ENCODE peak calls at places on chromosome 4, in eight cellular contexts. One of them, this sample, is unnamed.

GRCh38 chr4:77538574-77539157 is 67.0 kb upstream of the CXCL13 start:
- DNase-seq in body of pancreas: peak; percentile 65
- DNase-seq in A549: peak; percentile 4
- DNase-seq in HFF-Myc: peak; percentile 7
- DNase-seq in IMR-90: no peak
- DNase-seq in fibroblast of mammary gland: peak; percentile 67
- DNase-seq in left lung: no peak
- DNase-seq in epithelial cell of proximal tubule: peak; percentile 22
- DNase-seq in this sample: no peak

GRCh38 chr4:101355767-101356702 is 8.7 kb upstream of the PPP3CA start:
- DNase-seq in body of pancreas: no peak
- DNase-seq in A549: peak; percentile 41
- DNase-seq in HFF-Myc: peak; percentile 72
- DNase-seq in IMR-90: peak; percentile 92
- DNase-seq in fibroblast of mammary gland: peak; percentile 91
- DNase-seq in left lung: no peak
- DNase-seq in epithelial cell of proximal tubule: peak; percentile 50
- DNase-seq in this sample: peak; percentile 53

GRCh38 chr4:110680217-110680616 is 57.3 kb upstream of the PITX2 start:
- DNase-seq in body of pancreas: no peak
- DNase-seq in A549: no peak
- DNase-seq in HFF-Myc: no peak
- DNase-seq in IMR-90: no peak
- DNase-seq in fibroblast of mammary gland: no peak
- DNase-seq in left lung: no peak
- DNase-seq in epithelial cell of proximal tubule: no peak
- DNase-seq in this sample: no peak

GRCh38 chr4:147958057-147958456 is 226.2 kb downstream of the ARHGAP10 start:
- DNase-seq in body of pancreas: no peak
- DNase-seq in A549: no peak
- DNase-seq in HFF-Myc: no peak
- DNase-seq in IMR-90: peak; percentile 29
- DNase-seq in fibroblast of mammary gland: no peak
- DNase-seq in left lung: no peak
- DNase-seq in epithelial cell of proximal tubule: no peak
- DNase-seq in this sample: no peak

GRCh38 chr4:17063870-17064269 is 165.4 kb upstream of the LDB2 start:
- DNase-seq in body of pancreas: no peak
- DNase-seq in A549: no peak
- DNase-seq in HFF-Myc: no peak
- DNase-seq in IMR-90: peak; percentile 84
- DNase-seq in fibroblast of mammary gland: peak; percentile 75
- DNase-seq in left lung: no peak
- DNase-seq in epithelial cell of proximal tubule: no peak
- DNase-seq in this sample: no peak

GRCh38 chr4:81688085-81688484 is 216.4 kb upstream of the RASGEF1B start:
- DNase-seq in body of pancreas: no peak
- DNase-seq in A549: no peak
- DNase-seq in HFF-Myc: no peak
- DNase-seq in IMR-90: no peak
- DNase-seq in fibroblast of mammary gland: peak; percentile 11
- DNase-seq in left lung: no peak
- DNase-seq in epithelial cell of proximal tubule: no peak
- DNase-seq in this sample: no peak

GRCh38 chr4:69568787-69569186 is 70.7 kb downstream of the UGT2A2 start:
- DNase-seq in body of pancreas: no peak
- DNase-seq in A549: no peak
- DNase-seq in HFF-Myc: no peak
- DNase-seq in IMR-90: no peak
- DNase-seq in fibroblast of mammary gland: no peak
- DNase-seq in left lung: no peak
- DNase-seq in epithelial cell of proximal tubule: no peak
- DNase-seq in this sample: no peak

GRCh38 chr4:161343188-161343950 is 820.4 kb downstream of the FSTL5 start:
- DNase-seq in body of pancreas: no peak
- DNase-seq in A549: no peak
- DNase-seq in HFF-Myc: no peak
- DNase-seq in IMR-90: no peak
- DNase-seq in fibroblast of mammary gland: no peak
- DNase-seq in left lung: no peak
- DNase-seq in epithelial cell of proximal tubule: no peak
- DNase-seq in this sample: no peak

GRCh38 chr4:48851651-48852050 is 20.8 kb downstream of the OCIAD1 start:
- DNase-seq in body of pancreas: no peak
- DNase-seq in A549: no peak
- DNase-seq in HFF-Myc: no peak
- DNase-seq in IMR-90: no peak
- DNase-seq in fibroblast of mammary gland: no peak
- DNase-seq in left lung: no peak
- DNase-seq in epithelial cell of proximal tubule: no peak
- DNase-seq in this sample: no peak

GRCh38 chr4:128606173-128606572 is 203.3 kb upstream of the JADE1 start:
- DNase-seq in body of pancreas: no peak
- DNase-seq in A549: no peak
- DNase-seq in HFF-Myc: no peak
- DNase-seq in IMR-90: peak; percentile 79
- DNase-seq in fibroblast of mammary gland: peak; percentile 89
- DNase-seq in left lung: no peak
- DNase-seq in epithelial cell of proximal tubule: no peak
- DNase-seq in this sample: no peak

GRCh38 chr4:100984901-100985300 is 362.4 kb downstream of the PPP3CA start:
- DNase-seq in body of pancreas: no peak
- DNase-seq in A549: no peak
- DNase-seq in HFF-Myc: no peak
- DNase-seq in IMR-90: peak; percentile 66
- DNase-seq in fibroblast of mammary gland: peak; percentile 83
- DNase-seq in left lung: no peak
- DNase-seq in epithelial cell of proximal tubule: no peak
- DNase-seq in this sample: peak; percentile 51

GRCh38 chr4:160580581-160580980 is 1477.7 kb downstream of the RAPGEF2 start:
- DNase-seq in body of pancreas: no peak
- DNase-seq in A549: no peak
- DNase-seq in HFF-Myc: no peak
- DNase-seq in IMR-90: no peak
- DNase-seq in fibroblast of mammary gland: no peak
- DNase-seq in left lung: no peak
- DNase-seq in epithelial cell of proximal tubule: no peak
- DNase-seq in this sample: no peak

GRCh38 chr4:89904524-89904923 is 9.9 kb downstream of the MMRN1 start:
- DNase-seq in body of pancreas: no peak
- DNase-seq in A549: no peak
- DNase-seq in HFF-Myc: no peak
- DNase-seq in IMR-90: no peak
- DNase-seq in fibroblast of mammary gland: no peak
- DNase-seq in left lung: no peak
- DNase-seq in epithelial cell of proximal tubule: no peak
- DNase-seq in this sample: no peak

GRCh38 chr4:111807556-111807955 is 337.7 kb upstream of the FAM241A start:
- DNase-seq in body of pancreas: no peak
- DNase-seq in A549: no peak
- DNase-seq in HFF-Myc: no peak
- DNase-seq in IMR-90: no peak
- DNase-seq in fibroblast of mammary gland: no peak
- DNase-seq in left lung: no peak
- DNase-seq in epithelial cell of proximal tubule: no peak
- DNase-seq in this sample: no peak

GRCh38 chr4:180953572-180953971 is 1289.6 kb upstream of the TENM3 start:
- DNase-seq in body of pancreas: no peak
- DNase-seq in A549: no peak
- DNase-seq in HFF-Myc: no peak
- DNase-seq in IMR-90: peak; percentile 4
- DNase-seq in fibroblast of mammary gland: no peak
- DNase-seq in left lung: no peak
- DNase-seq in epithelial cell of proximal tubule: no peak
- DNase-seq in this sample: no peak

GRCh38 chr4:169121920-169122319 is 111.9 kb upstream of the CBR4 start:
- DNase-seq in body of pancreas: no peak
- DNase-seq in A549: no peak
- DNase-seq in HFF-Myc: no peak
- DNase-seq in IMR-90: no peak
- DNase-seq in fibroblast of mammary gland: no peak
- DNase-seq in left lung: peak; percentile 73
- DNase-seq in epithelial cell of proximal tubule: peak; percentile 36
- DNase-seq in this sample: no peak

GRCh38 chr4:56267558-56267957 is 119.7 kb downstream of the AASDH start:
- DNase-seq in body of pancreas: no peak
- DNase-seq in A549: no peak
- DNase-seq in HFF-Myc: no peak
- DNase-seq in IMR-90: no peak
- DNase-seq in fibroblast of mammary gland: no peak
- DNase-seq in left lung: no peak
- DNase-seq in epithelial cell of proximal tubule: no peak
- DNase-seq in this sample: no peak

GRCh38 chr4:118557298-118557851 is 127.8 kb upstream of the METTL14 start:
- DNase-seq in body of pancreas: no peak
- DNase-seq in A549: no peak
- DNase-seq in HFF-Myc: peak; percentile 49
- DNase-seq in IMR-90: peak; percentile 62
- DNase-seq in fibroblast of mammary gland: peak; percentile 68
- DNase-seq in left lung: no peak
- DNase-seq in epithelial cell of proximal tubule: peak; percentile 26
- DNase-seq in this sample: peak; percentile 2

GRCh38 chr4:71006203-71006907 is 12.9 kb downstream of the DCK start:
- DNase-seq in body of pancreas: no peak
- DNase-seq in A549: no peak
- DNase-seq in HFF-Myc: no peak
- DNase-seq in IMR-90: no peak
- DNase-seq in fibroblast of mammary gland: no peak
- DNase-seq in left lung: no peak
- DNase-seq in epithelial cell of proximal tubule: no peak
- DNase-seq in this sample: no peak

DNA sequence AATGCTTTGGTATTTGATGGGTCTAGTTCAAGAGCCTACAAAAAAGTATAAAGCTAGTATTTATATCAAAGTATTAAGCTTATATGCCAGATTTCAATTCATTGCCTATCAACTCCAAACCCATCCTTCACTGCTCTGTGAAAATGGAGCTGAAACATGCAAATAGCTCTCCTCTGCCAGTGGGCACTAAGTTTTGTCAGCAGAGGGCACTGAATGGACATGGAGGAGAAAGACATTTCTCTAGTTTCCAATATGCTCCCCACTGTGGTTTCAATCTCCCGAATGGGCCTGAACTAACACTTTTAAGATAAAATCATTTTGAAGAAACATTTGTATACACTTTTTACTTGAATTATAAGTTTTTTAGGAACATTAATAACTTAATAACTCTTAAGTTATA is 12.4 kb downstream of the PPID start:
- DNase-seq in body of pancreas: no peak
- DNase-seq in A549: no peak
- DNase-seq in HFF-Myc: no peak
- DNase-seq in IMR-90: peak; percentile 8
- DNase-seq in fibroblast of mammary gland: peak; percentile 15
- DNase-seq in left lung: no peak
- DNase-seq in epithelial cell of proximal tubule: no peak
- DNase-seq in this sample: no peak
- TF ChIP-seq CTCF in body of pancreas: no peak
- TF ChIP-seq CTCF in A549: no peak
- TF ChIP-seq CTCF in HFF-Myc: peak; percentile 7
- TF ChIP-seq CTCF in IMR-90: peak; percentile 43
- TF ChIP-seq CTCF in fibroblast of mammary gland: peak; percentile 21
- TF ChIP-seq CTCF in left lung: no peak
- TF ChIP-seq CTCF in epithelial cell of proximal tubule: peak; percentile 54
- TF ChIP-seq CTCF in this sample: peak; percentile 39

GRCh38 chr4:7861440-7861881 is 78.2 kb downstream of the AFAP1 start:
- DNase-seq in body of pancreas: no peak
- DNase-seq in A549: no peak
- DNase-seq in HFF-Myc: peak; percentile 63
- DNase-seq in IMR-90: peak; percentile 97
- DNase-seq in fibroblast of mammary gland: peak; percentile 93
- DNase-seq in left lung: no peak
- DNase-seq in epithelial cell of proximal tubule: peak; percentile 22
- DNase-seq in this sample: peak; percentile 97
- H3K4me3 ChIP-seq in body of pancreas: no peak overlapping the region
- H3K4me3 ChIP-seq in A549: peak overlapping the region; percentile 12
- H3K4me3 ChIP-seq in HFF-Myc: peak overlapping the region; percentile 5
- H3K4me3 ChIP-seq in IMR-90: no peak overlapping the region
- H3K4me3 ChIP-seq in fibroblast of mammary gland: no peak overlapping the region
- H3K4me3 ChIP-seq in left lung: no peak overlapping the region
- H3K4me3 ChIP-seq in epithelial cell of proximal tubule: no peak overlapping the region
- H3K4me3 ChIP-seq in this sample: no peak overlapping the region

DNA sequence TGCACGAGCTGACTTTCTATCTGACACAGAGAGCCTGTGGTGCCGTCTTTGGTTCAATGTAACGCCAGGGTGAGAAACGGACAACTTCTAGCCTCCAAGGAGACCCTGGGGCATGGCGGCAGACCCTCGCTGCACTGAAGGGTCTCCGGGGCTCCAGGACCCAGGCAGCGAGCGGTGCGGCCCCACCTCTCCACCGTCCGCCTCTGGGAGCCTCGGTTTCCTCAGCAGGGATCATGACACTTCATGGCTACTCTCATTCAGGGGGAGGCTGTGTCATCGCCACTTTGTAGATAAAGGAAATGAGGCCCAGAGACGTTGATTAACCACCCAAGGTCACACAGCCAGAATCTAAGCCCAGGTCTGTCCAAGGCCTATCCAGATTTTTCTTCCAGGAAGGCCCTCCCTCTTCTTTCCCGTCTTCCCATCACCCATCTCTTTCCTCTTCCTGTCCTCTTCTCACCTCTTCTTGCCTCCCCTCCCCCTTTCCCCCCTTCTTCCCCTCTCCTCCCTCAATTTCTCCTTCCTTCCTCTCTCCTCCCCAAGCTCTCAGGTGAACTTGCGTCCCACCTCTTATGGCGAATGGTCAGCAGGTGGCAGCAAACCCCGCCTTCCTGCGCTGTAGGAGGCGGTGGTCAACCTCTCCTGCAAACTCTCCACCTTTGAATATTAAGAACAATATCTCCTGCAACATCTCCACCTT is 69.3 kb upstream of the HMX1 start:
- DNase-seq in body of pancreas: peak; percentile 43
- DNase-seq in A549: no peak
- DNase-seq in HFF-Myc: no peak
- DNase-seq in IMR-90: no peak
- DNase-seq in fibroblast of mammary gland: no peak
- DNase-seq in left lung: no peak
- DNase-seq in epithelial cell of proximal tubule: no peak
- DNase-seq in this sample: no peak
- TF ChIP-seq CTCF in body of pancreas: peak; percentile 45
- TF ChIP-seq CTCF in A549: peak; percentile 22
- TF ChIP-seq CTCF in HFF-Myc: peak; percentile 8
- TF ChIP-seq CTCF in IMR-90: no peak
- TF ChIP-seq CTCF in fibroblast of mammary gland: no peak
- TF ChIP-seq CTCF in left lung: no peak
- TF ChIP-seq CTCF in epithelial cell of proximal tubule: peak; percentile 48
- TF ChIP-seq CTCF in this sample: no peak

DNA sequence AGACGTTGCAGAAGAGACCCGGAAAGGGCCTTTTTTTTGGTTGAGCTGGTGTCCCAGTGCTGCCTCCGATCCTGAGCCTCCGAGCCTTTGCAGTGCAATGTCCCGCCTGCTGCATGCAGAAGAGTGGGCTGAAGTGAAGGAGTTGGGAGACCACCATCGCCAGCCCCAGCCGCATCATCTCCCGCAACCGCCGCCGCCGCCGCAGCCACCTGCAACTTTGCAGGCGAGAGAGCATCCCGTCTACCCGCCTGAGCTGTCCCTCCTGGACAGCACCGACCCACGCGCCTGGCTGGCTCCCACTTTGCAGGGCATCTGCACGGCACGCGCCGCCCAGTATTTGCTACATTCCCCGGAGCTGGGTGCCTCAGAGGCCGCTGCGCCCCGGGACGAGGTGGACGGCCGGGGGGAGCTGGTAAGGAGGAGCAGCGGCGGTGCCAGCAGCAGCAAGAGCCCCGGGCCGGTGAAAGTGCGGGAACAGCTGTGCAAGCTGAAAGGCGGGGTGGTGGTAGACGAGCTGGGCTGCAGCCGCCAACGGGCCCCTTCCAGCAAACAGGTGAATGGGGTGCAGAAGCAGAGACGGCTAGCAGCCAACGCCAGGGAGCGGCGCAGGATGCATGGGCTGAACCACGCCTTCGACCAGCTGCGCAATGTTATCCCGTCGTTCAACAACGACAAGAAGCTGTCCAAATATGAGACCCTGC is 427 bp downstream of the ATOH1 start:
- DNase-seq in body of pancreas: peak; percentile 15
- DNase-seq in A549: no peak
- DNase-seq in HFF-Myc: no peak
- DNase-seq in IMR-90: no peak
- DNase-seq in fibroblast of mammary gland: no peak
- DNase-seq in left lung: peak; percentile 80
- DNase-seq in epithelial cell of proximal tubule: no peak
- DNase-seq in this sample: no peak
- H3K4me3 ChIP-seq in body of pancreas: no peak overlapping the region
- H3K4me3 ChIP-seq in A549: peak overlapping the region; percentile 51
- H3K4me3 ChIP-seq in HFF-Myc: no peak overlapping the region
- H3K4me3 ChIP-seq in IMR-90: peak overlapping the region; percentile 17
- H3K4me3 ChIP-seq in fibroblast of mammary gland: no peak overlapping the region
- H3K4me3 ChIP-seq in left lung: peak overlapping the region; percentile 5
- H3K4me3 ChIP-seq in epithelial cell of proximal tubule: peak overlapping the region; percentile 39
- H3K4me3 ChIP-seq in this sample: no peak overlapping the region